ENCODE peak calls at places on chromosomes 4 and X, in six cellular contexts. T is H1, I is mesenchymal stem cell, X is IMR-90, A is neuronal stem cell, B is trophoblast cell. D is an unnamed sample.

GRCh38 chr4:67198757-67199156 is 346.5 kb downstream of the CENPC start:
- DNase-seq in T (no peak), I (peak), X (no peak), A (no peak), B (no peak), D (peak)

GRCh38 chr4:67892253-67892652 is 8.5 kb upstream of the TMPRSS11D start:
- DNase-seq in T (no peak), I (no peak), X (no peak), A (no peak), B (no peak), D (no peak)

GRCh38 chr4:6032249-6033244 is 14.3 kb upstream of the C4orf50 start:
- DNase-seq in T (no peak), I (no peak), X (no peak), A (no peak), B (no peak), D (no peak)

GRCh38 chr4:149706942-149707341 is 108.7 kb downstream of the IQCM start:
- DNase-seq in T (no peak), I (peak), X (peak), A (no peak), B (peak), D (no peak)

GRCh38 chr4:61556277-61556676 is 356.2 kb downstream of the ADGRL3 start:
- DNase-seq in T (no peak), I (no peak), X (no peak), A (no peak), B (no peak), D (no peak)

GRCh38 chr4:179583221-179583620 is 2141.0 kb upstream of the AGA start:
- DNase-seq in T (no peak), I (no peak), X (no peak), A (no peak), B (no peak), D (no peak)

GRCh38 chr4:5676763-5677162 is 31.6 kb downstream of the EVC2 start:
- DNase-seq in T (no peak), I (no peak), X (no peak), A (no peak), B (no peak), D (no peak)

GRCh38 chrX:116317409-116317808 is 119.0 kb upstream of the SLC6A14 start:
- DNase-seq in T (no peak), I (peak), X (no peak), A (no peak), B (no peak), D (no peak)

GRCh38 chr4:101669832-101670188 is 120.7 kb upstream of the BANK1 start:
- DNase-seq in T (no peak), I (no peak), X (no peak), A (no peak), B (no peak), D (no peak)

GRCh38 chrX:124502144-124502543 is 155.8 kb downstream of the SH2D1A start:
- DNase-seq in T (no peak), I (no peak), X (no peak), A (no peak), B (no peak), D (no peak)

GRCh38 chr4:71691416-71692073 is 92.3 kb downstream of the GC start:
- DNase-seq in T (no peak), I (no peak), X (no peak), A (no peak), B (no peak), D (no peak)

GRCh38 chrX:123731987-123732678 is 719 bp downstream of the THOC2 start:
- DNase-seq in T (no peak), I (peak), X (peak), A (no peak), B (peak), D (no peak)

GRCh38 chr4:105215609-105216313 is 69.1 kb downstream of the TET2 start:
- DNase-seq in T (no peak), I (no peak), X (peak), A (no peak), B (no peak), D (no peak)

GRCh38 chrX:39813631-39814246 is 284.0 kb downstream of the BCOR start:
- DNase-seq in T (no peak), I (peak), X (peak), A (no peak), B (no peak), D (no peak)

GRCh38 chr4:48949518-48950207 is 36.4 kb upstream of the CWH43 start:
- DNase-seq in T (no peak), I (no peak), X (no peak), A (no peak), B (peak), D (no peak)

GRCh38 chr4:170399894-170400293 is 310.1 kb upstream of the AADAT start:
- DNase-seq in T (no peak), I (no peak), X (no peak), A (no peak), B (no peak), D (no peak)

GRCh38 chr4:1169171-1169671 is 3.2 kb downstream of the SPON2 start:
- DNase-seq in T (no peak), I (peak), X (no peak), A (no peak), B (no peak), D (no peak)

GRCh38 chr4:183098723-183099536 is at the start of gene WWC2:
- DNase-seq in T (peak), I (peak), X (peak), A (peak), B (peak), D (peak)

GRCh38 chrX:316351-317325 is 2.0 kb downstream of the GTPBP6 start:
- DNase-seq in T (no peak), I (no peak), X (no peak), A (no peak), B (no peak), D (no peak)

GRCh38 chrX:78456909-78457308 is 129.5 kb upstream of the CYSLTR1 start:
- DNase-seq in T (no peak), I (no peak), X (no peak), A (no peak), B (no peak), D (no peak)

GRCh38 chrX:45803383-45803921 is 602.8 kb upstream of the DIPK2B start:
- DNase-seq in T (no peak), I (peak), X (peak), A (no peak), B (peak), D (no peak)

GRCh38 chr4:55912249-55912648 is 36.5 kb upstream of the CEP135 start:
- DNase-seq in T (no peak), I (no peak), X (no peak), A (no peak), B (no peak), D (no peak)

GRCh38 chr4:38237139-38237538 is 276.9 kb downstream of the PTTG2 start:
- DNase-seq in T (no peak), I (peak), X (peak), A (no peak), B (peak), D (no peak)

GRCh38 chrX:139286342-139286741 is 244.2 kb upstream of the F9 start:
- DNase-seq in T (no peak), I (no peak), X (no peak), A (no peak), B (no peak), D (no peak)

GRCh38 chr4:110164251-110164650 is 34.2 kb downstream of the ELOVL6 start:
- DNase-seq in T (no peak), I (peak), X (peak), A (no peak), B (peak), D (no peak)

GRCh38 chrX:148670277-148670676 is 169.9 kb downstream of the AFF2 start:
- DNase-seq in T (no peak), I (no peak), X (no peak), A (no peak), B (peak), D (no peak)

GRCh38 chr4:8032381-8032780 is 92.7 kb upstream of the AFAP1 start:
- DNase-seq in T (no peak), I (no peak), X (no peak), A (no peak), B (no peak), D (no peak)

GRCh38 chrX:21354725-21355124 is 19.5 kb upstream of the CNKSR2 start:
- DNase-seq in T (no peak), I (no peak), X (no peak), A (no peak), B (peak), D (no peak)

GRCh38 chr4:186227744-186228513 is 622 bp downstream of the KLKB1 start:
- DNase-seq in T (no peak), I (no peak), X (no peak), A (no peak), B (no peak), D (no peak)

GRCh38 chr4:26131711-26132110 is 189.1 kb upstream of the RBPJ start:
- DNase-seq in T (no peak), I (no peak), X (no peak), A (no peak), B (no peak), D (no peak)

GRCh38 chr4:19831644-19832285 is 419.9 kb upstream of the SLIT2 start:
- DNase-seq in T (no peak), I (peak), X (peak), A (no peak), B (no peak), D (no peak)

GRCh38 chr4:57053508-57053907 is 56.7 kb downstream of the IGFBP7 start:
- DNase-seq in T (no peak), I (peak), X (peak), A (no peak), B (no peak), D (no peak)

GRCh38 chrX:153946910-153947769 is 2.7 kb upstream of the RENBP start:
- DNase-seq in T (no peak), I (peak), X (peak), A (peak), B (peak), D (peak)

GRCh38 chrX:16188687-16189086 is 21.4 kb downstream of the MAGEB17 start:
- DNase-seq in T (no peak), I (no peak), X (peak), A (no peak), B (no peak), D (no peak)

GRCh38 chr4:78989697-78990270 is 50.5 kb upstream of the PAQR3 start:
- DNase-seq in T (no peak), I (no peak), X (no peak), A (no peak), B (no peak), D (no peak)

GRCh38 chrX:151396827-151397740 is at the start of gene VMA21:
- DNase-seq in T (peak), I (peak), X (peak), A (peak), B (peak), D (peak)

GRCh38 chrX:151397741-151398070 is 700 bp downstream of the VMA21 start:
- DNase-seq in T (no peak), I (no peak), X (no peak), A (no peak), B (no peak), D (no peak)

GRCh38 chrX:151391722-151392121 is 5.3 kb upstream of the VMA21 start:
- DNase-seq in T (no peak), I (no peak), X (no peak), A (no peak), B (no peak), D (peak)

GRCh38 chrX:151396042-151396826 is 772 bp upstream of the VMA21 start:
- DNase-seq in T (no peak), I (peak), X (peak), A (no peak), B (peak), D (no peak)

DNA sequence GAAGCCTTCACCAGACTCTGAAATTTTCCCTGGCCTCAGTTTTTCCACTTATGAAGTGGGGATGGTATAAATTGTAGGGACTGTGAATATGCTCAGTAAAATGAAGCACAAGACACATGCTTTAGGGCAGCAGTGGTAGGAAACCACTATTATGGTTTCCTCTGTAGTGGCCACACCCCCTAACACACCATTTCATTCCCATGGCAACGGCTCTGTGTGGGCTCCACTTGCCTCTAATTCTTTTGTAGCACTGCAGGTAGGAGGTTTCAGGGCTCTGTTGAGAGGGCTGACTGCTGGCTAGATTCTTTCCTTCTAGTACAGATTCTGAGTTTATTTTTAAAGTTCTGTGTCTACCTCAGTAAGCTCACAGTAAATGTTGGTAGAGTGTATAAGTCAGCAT is 3.5 kb upstream of the VMA21 start:
- DNase-seq in T (no peak), I (no peak), X (no peak), A (peak), B (peak), D (peak)
- H4K91ac ChIP-seq in T (no peak), I (no peak), X (no peak), A (no peak), B (no peak), D (no peak)

GRCh38 chr4:147247577-147247976 is 233.3 kb upstream of the EDNRA start:
- DNase-seq in T (no peak), I (peak), X (peak), A (no peak), B (no peak), D (no peak)

GRCh38 chr4:147250062-147250461 is 230.8 kb upstream of the EDNRA start:
- DNase-seq in T (no peak), I (no peak), X (no peak), A (no peak), B (no peak), D (no peak)

GRCh38 chr4:147244786-147245185 is 236.1 kb upstream of the EDNRA start:
- DNase-seq in T (no peak), I (no peak), X (no peak), A (no peak), B (no peak), D (no peak)

DNA sequence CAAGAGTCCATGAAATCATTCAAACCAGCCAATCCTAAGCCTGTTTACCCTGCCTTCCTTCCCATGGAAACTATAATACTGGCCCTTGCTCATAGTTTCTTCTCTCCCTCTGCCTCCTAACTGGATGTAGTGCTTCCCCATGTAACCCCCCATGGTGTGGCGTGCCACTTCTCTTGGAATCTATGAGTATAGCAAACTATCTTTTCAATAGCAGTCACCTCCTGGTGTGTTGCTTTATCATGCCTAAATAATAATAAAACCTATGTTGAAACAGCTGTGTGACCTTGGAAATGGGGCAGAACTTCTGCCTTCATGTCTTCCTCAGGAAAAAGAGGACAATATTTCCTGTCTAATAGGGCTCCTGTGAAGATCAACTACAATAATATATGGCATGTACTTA is 234.8 kb upstream of the EDNRA start:
- DNase-seq in T (no peak), I (no peak), X (no peak), A (no peak), B (no peak), D (no peak)
- H4K91ac ChIP-seq in T (no peak), I (peak), X (no peak), A (no peak), B (no peak), D (no peak)

GRCh38 chr4:83370640-83370906 is 35.9 kb upstream of the HPSE start:
- DNase-seq in T (no peak), I (peak), X (peak), A (no peak), B (no peak), D (no peak)

GRCh38 chr4:83371235-83371634 is 36.6 kb upstream of the HPSE start:
- DNase-seq in T (no peak), I (no peak), X (no peak), A (no peak), B (no peak), D (no peak)

GRCh38 chr4:83364312-83364711 is 29.7 kb upstream of the HPSE start:
- DNase-seq in T (no peak), I (no peak), X (no peak), A (no peak), B (peak), D (no peak)

GRCh38 chr4:83371936-83372335 is 37.3 kb upstream of the HPSE start:
- DNase-seq in T (no peak), I (no peak), X (no peak), A (no peak), B (no peak), D (no peak)

GRCh38 chr4:83369825-83370639 is 35.4 kb upstream of the HPSE start:
- DNase-seq in T (no peak), I (peak), X (peak), A (no peak), B (no peak), D (no peak)
- H4K91ac ChIP-seq in T (no peak), I (peak), X (no peak), A (no peak), B (no peak), D (no peak)

DNA sequence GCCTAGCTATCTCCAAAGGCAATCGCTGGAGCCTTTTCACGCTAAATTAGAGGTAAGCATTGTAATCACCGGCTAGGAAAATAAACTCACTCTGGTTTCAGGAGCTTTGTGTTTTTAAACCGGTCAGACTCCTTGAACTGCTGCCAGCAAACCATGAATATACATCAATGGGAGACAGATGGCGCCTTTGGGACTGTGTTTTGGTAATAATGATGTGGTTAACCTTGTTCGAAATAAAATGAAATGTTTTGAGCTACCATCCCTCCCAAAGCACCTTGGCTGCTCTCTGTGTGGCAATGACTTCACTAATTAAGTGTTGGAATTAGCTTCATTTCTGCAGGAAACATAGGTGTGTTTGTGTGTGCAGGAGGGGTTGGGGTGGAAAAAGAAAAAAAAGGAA is 65.3 kb downstream of the CLNK start:
- DNase-seq in T (no peak), I (no peak), X (peak), A (no peak), B (peak), D (no peak)
- H4K91ac ChIP-seq in T (no peak), I (no peak), X (no peak), A (no peak), B (peak), D (no peak)

D was measured in H9.